ENCODE peak calls at places on chromosomes 12 and 14, in four cellular contexts. One of them, this sample, is unnamed.

GRCh38 chr14:104865631-104866441 is 768 bp downstream of the CEP170B start:
- DNase-seq in GM04504: peak
- DNase-seq in astrocyte of the spinal cord: peak
- DNase-seq in lung: peak
- DNase-seq in this sample: peak

GRCh38 chr12:11228268-11228879 is 41.1 kb downstream of the PRB3 start:
- DNase-seq in astrocyte of the spinal cord: peak
- DNase-seq in lung: peak
- DNase-seq in GM04504: peak
- DNase-seq in this sample: peak

GRCh38 chr12:51862947-51863346 is 14.4 kb upstream of the FIGNL2 start:
- DNase-seq in lung: no peak
- DNase-seq in GM04504: no peak
- DNase-seq in astrocyte of the spinal cord: no peak
- DNase-seq in this sample: no peak

GRCh38 chr12:108573310-108573709 is 10.9 kb downstream of the ISCU start:
- DNase-seq in lung: no peak
- DNase-seq in astrocyte of the spinal cord: no peak
- DNase-seq in GM04504: no peak
- DNase-seq in this sample: no peak

GRCh38 chr12:93098077-93098476 is 169.0 kb upstream of the EEA1 start:
- DNase-seq in GM04504: no peak
- DNase-seq in astrocyte of the spinal cord: peak
- DNase-seq in lung: peak
- DNase-seq in this sample: peak

GRCh38 chr12:45674583-45674982 is 54.9 kb upstream of the ARID2 start:
- DNase-seq in GM04504: peak
- DNase-seq in astrocyte of the spinal cord: peak
- DNase-seq in lung: peak
- DNase-seq in this sample: peak

GRCh38 chr12:96255077-96255476 is 60.9 kb downstream of the ELK3 start:
- DNase-seq in astrocyte of the spinal cord: peak
- DNase-seq in GM04504: peak
- DNase-seq in lung: peak
- DNase-seq in this sample: peak

GRCh38 chr12:23380419-23381100 is 568.9 kb downstream of the SOX5 start:
- DNase-seq in lung: no peak
- DNase-seq in astrocyte of the spinal cord: no peak
- DNase-seq in GM04504: no peak
- DNase-seq in this sample: no peak

GRCh38 chr14:65332141-65332871 is 80.2 kb upstream of the FUT8 start:
- DNase-seq in lung: no peak
- DNase-seq in GM04504: no peak
- DNase-seq in astrocyte of the spinal cord: no peak
- DNase-seq in this sample: peak

GRCh38 chr12:104412681-104413080 is 44.1 kb upstream of the CHST11 start:
- DNase-seq in GM04504: no peak
- DNase-seq in astrocyte of the spinal cord: no peak
- DNase-seq in lung: no peak
- DNase-seq in this sample: no peak

GRCh38 chr14:22471545-22472121 is 117.4 kb downstream of the DAD1 start:
- DNase-seq in astrocyte of the spinal cord: peak
- DNase-seq in GM04504: no peak
- DNase-seq in lung: peak
- DNase-seq in this sample: peak

This sample was measured in HT1080.